ENCODE peak calls at places on chromosomes 3 and 15, in seven cellular contexts. J, O, Y, V, H, K and E are unnamed samples.

GRCh38 chr3:189304465-189305341 is 132.9 kb downstream of the TPRG1 start:
- DNase-seq in K (peak; percentile 93), H (peak; percentile 88), J (no peak), O (peak; percentile 95), V (no peak), Y (peak; percentile 74), E (no peak)

GRCh38 chr3:44348993-44349392 is 10.4 kb downstream of the TCAIM start:
- DNase-seq in Y (no peak), K (no peak), O (no peak), J (no peak), H (no peak), V (no peak), E (no peak)

GRCh38 chr3:64954995-64955636 is 267.3 kb upstream of the ADAMTS9 start:
- DNase-seq in O (no peak), K (peak; percentile 54), Y (peak; percentile 41), J (no peak), H (peak; percentile 62), V (peak; percentile 16), E (no peak)

GRCh38 chr15:75720787-75721461 is 8.3 kb upstream of the CSPG4 start:
- DNase-seq in Y (peak; percentile 88), O (peak; percentile 80), K (peak; percentile 87), H (peak; percentile 54), V (peak; percentile 24), J (peak; percentile 50), E (no peak)

GRCh38 chr15:93866441-93866840 is 364.9 kb upstream of the MCTP2 start:
- DNase-seq in V (no peak), J (no peak), O (no peak), K (no peak), Y (no peak), H (no peak), E (no peak)

GRCh38 chr3:49411550-49411967 is 217 bp downstream of the RHOA start:
- DNase-seq in J (peak; percentile 44), H (peak; percentile 40), O (no peak), V (peak; percentile 76), Y (peak; percentile 71), K (peak; percentile 66), E (no peak)

GRCh38 chr15:83018477-83018876 is 7.0 kb upstream of the C15orf40 start:
- DNase-seq in J (no peak), V (no peak), Y (no peak), H (no peak), O (no peak), K (no peak), E (no peak)

GRCh38 chr15:101447168-101447533 is 42.4 kb downstream of the PCSK6 start:
- DNase-seq in O (no peak), Y (no peak), J (no peak), V (no peak), K (no peak), H (no peak), E (peak; percentile 58)

GRCh38 chr15:101625980-101626379 is 26.2 kb downstream of the TM2D3 start:
- DNase-seq in V (no peak), O (no peak), J (no peak), Y (no peak), H (no peak), K (no peak), E (no peak)

GRCh38 chr3:41502461-41502860 is 303.2 kb downstream of the CTNNB1 start:
- DNase-seq in Y (no peak), O (no peak), H (no peak), V (no peak), J (no peak), K (no peak), E (no peak)

GRCh38 chr3:178684881-178685590 is 148.8 kb downstream of the KCNMB2 start:
- DNase-seq in H (no peak), Y (no peak), J (no peak), V (no peak), O (no peak), K (no peak), E (no peak)

GRCh38 chr3:111151438-111151837 is 79.8 kb downstream of the NECTIN3 start:
- DNase-seq in O (peak; percentile 5), H (no peak), K (no peak), Y (no peak), V (no peak), J (peak; percentile 27), E (no peak)

GRCh38 chr3:12194209-12194608 is 35.5 kb upstream of the TIMP4 start:
- DNase-seq in J (no peak), O (peak; percentile 75), V (no peak), K (no peak), H (peak; percentile 23), Y (no peak), E (no peak)

GRCh38 chr3:143081365-143081764 is 38.2 kb upstream of the CHST2 start:
- DNase-seq in J (no peak), H (no peak), K (no peak), Y (no peak), O (no peak), V (no peak), E (no peak)

GRCh38 chr3:168459229-168459784 is 363.6 kb upstream of the GOLIM4 start:
- DNase-seq in Y (no peak), K (no peak), H (no peak), O (no peak), V (no peak), J (no peak), E (no peak)

GRCh38 chr15:61199681-61200080 is 29.4 kb downstream of the RORA start:
- DNase-seq in Y (no peak), H (peak; percentile 44), V (no peak), J (no peak), O (no peak), K (no peak), E (no peak)
- H3K4me3 ChIP-seq in Y (no peak overlapping the region), H (no peak overlapping the region), V (no peak overlapping the region), J (no peak overlapping the region), O (no peak overlapping the region), K (no peak overlapping the region), E (no peak overlapping the region)

GRCh38 chr15:65068436-65068835 is 645 bp upstream of the RASL12 start:
- DNase-seq in V (no peak), J (no peak), O (no peak), H (no peak), K (no peak), Y (no peak), E (no peak)

GRCh38 chr15:65067334-65067644 is 502 bp downstream of the RASL12 start:
- DNase-seq in J (no peak), H (no peak), O (no peak), K (no peak), Y (no peak), V (no peak), E (no peak)

GRCh38 chr15:65069179-65069578 is 1.4 kb upstream of the RASL12 start:
- DNase-seq in J (no peak), V (no peak), Y (peak; percentile 50), H (no peak), K (no peak), O (no peak), E (no peak)

GRCh38 chr15:65066635-65067333 is 1.0 kb downstream of the RASL12 start:
- DNase-seq in H (no peak), V (no peak), K (no peak), O (no peak), J (no peak), Y (no peak), E (no peak)

DNA sequence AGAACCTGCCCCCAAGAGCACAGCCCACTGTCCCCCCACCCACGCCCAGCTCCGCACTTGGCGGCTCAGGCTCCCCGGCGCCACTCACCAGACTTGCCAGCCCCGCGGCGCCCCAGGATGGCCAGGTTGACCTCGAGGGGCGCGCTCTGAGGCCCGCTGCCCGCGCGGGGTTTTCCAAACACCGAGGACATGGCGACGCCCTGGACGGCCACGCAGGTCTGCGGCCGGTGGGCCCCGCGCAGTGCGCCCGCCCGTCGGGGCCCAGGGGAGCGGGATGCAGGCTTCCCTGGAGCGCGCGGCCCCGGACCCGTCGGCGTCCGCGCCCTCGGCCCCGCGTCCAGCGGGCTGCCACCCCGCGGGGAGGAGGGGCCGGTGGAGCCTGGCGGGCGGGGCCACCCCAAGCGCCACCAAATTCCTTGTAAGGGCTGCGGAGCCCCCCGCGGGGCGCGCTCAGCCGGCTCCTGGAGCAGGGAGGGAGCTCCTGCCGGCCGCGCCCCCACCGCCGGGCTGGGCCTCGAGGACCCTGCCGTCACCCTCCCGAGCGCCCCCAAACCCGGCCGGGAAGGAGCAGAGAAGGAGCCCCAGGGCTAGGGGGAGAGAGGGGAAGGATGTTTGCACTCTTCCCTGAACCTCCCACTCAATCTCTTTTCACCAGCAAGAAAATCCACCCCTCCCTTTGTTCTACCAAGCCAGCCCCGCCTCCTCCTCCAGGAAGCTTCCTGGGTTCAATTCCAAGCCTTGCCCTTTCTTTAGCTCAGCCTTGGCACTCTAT is at the start of gene RASL12:
- DNase-seq in O (no peak), H (no peak), K (no peak), V (no peak), J (no peak), Y (peak; percentile 37), E (no peak)
- TF ChIP-seq POLR2A in O (no peak), H (no peak), K (no peak), V (no peak), J (no peak), Y (no peak), E (no peak)

GRCh38 chr3:52087728-52088127 is 31.4 kb upstream of the DUSP7 start:
- DNase-seq in Y (no peak), O (no peak), V (no peak), K (no peak), H (no peak), J (no peak), E (no peak)

GRCh38 chr3:52085883-52086282 is 29.5 kb upstream of the DUSP7 start:
- DNase-seq in H (no peak), J (no peak), Y (no peak), V (no peak), O (no peak), K (no peak), E (no peak)

GRCh38 chr3:52088445-52089367 is 32.3 kb upstream of the DUSP7 start:
- DNase-seq in O (no peak), K (no peak), V (no peak), Y (no peak), H (no peak), J (peak; percentile 22), E (no peak)

GRCh38 chr3:52086461-52086860 is 30.1 kb upstream of the DUSP7 start:
- DNase-seq in K (no peak), J (no peak), V (no peak), H (no peak), O (no peak), Y (no peak), E (no peak)

DNA sequence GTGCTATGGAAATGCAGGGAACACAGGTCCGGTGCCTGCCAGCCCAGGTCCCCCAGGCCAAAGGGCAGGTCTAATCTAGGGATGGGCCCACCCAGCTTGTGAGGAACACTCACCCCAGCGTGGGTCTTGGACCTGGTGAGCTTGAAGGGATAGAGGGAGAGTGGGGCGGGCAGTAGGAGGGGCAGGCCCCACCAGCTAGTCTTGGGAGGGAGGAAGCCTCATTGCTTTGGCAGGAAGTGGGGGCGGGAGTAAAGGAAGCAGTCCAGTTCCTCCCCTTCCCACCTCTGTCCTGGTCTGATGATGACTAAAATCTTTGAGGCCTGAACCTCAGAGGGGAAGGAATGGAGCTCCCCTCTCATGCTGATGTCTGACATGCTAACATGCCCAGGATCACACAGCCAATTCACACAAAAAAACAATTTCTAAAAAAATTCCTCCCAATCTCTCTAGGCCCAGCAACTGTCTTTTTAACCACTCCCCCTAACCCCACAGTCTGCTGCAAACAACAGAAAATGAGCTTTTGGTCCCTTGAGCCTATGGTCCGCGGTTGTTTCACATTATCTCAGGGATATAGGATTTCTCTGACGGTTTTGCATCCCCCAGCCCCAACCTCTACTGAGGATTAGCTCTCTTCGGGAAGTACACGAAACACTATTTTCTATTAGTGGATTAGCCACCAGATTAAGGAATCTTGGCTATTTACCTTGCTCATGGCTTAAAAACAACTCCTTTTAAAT is 30.7 kb upstream of the DUSP7 start:
- DNase-seq in H (no peak), J (no peak), K (no peak), V (no peak), O (no peak), Y (no peak), E (no peak)
- H3K4me3 ChIP-seq in H (no peak overlapping the region), J (no peak overlapping the region), K (no peak overlapping the region), V (no peak overlapping the region), O (no peak overlapping the region), Y (no peak overlapping the region), E (no peak overlapping the region)

GRCh38 chr15:67065531-67066005 is at the start of gene SMAD3:
- DNase-seq in O (peak; percentile 98), K (peak; percentile 92), J (peak; percentile 86), V (peak; percentile 87), H (peak; percentile 91), Y (peak; percentile 93), E (peak; percentile 86)
- TF ChIP-seq POLR2A in O (peak; percentile 75), K (no peak), J (peak; percentile 82), V (peak; percentile 90), H (peak; percentile 89), Y (peak; percentile 81), E (no peak)